ENCODE peak calls at places on chromosomes 16 and 17, in four cellular contexts. H, U, V and Z are unnamed samples.

GRCh38 chr16:22029632-22030031 is 21.7 kb downstream of the MOSMO start:
- DNase-seq in H (no peak), U (no peak), V (no peak), Z (no peak)

GRCh38 chr16:59545666-59546065 is 811.5 kb upstream of the GOT2 start:
- DNase-seq in H (no peak), U (no peak), V (no peak), Z (no peak)

GRCh38 chr16:87543436-87544191 is 50.8 kb upstream of the ZCCHC14 start:
- DNase-seq in H (no peak), U (no peak), V (no peak), Z (no peak)

GRCh38 chr16:85168732-85169256 is 56.5 kb upstream of the CIBAR2 start:
- DNase-seq in H (peak), U (no peak), V (no peak), Z (peak)

GRCh38 chr17:10192963-10193362 is 5.4 kb downstream of the GAS7 start:
- DNase-seq in H (no peak), U (no peak), V (no peak), Z (no peak)

GRCh38 chr17:15364615-15365014 is 23.2 kb upstream of the TEKT3 start:
- DNase-seq in H (no peak), U (no peak), V (no peak), Z (no peak)

GRCh38 chr16:68197250-68197649 is 38.7 kb downstream of the ESRP2 start:
- DNase-seq in H (no peak), U (peak), V (no peak), Z (no peak)

GRCh38 chr17:50725769-50726655 is 6.6 kb downstream of the LUC7L3 start:
- DNase-seq in H (no peak), U (no peak), V (no peak), Z (no peak)

GRCh38 chr16:78485188-78485898 is 385.9 kb downstream of the WWOX start:
- DNase-seq in H (no peak), U (no peak), V (no peak), Z (no peak)

GRCh38 chr17:38848557-38848891 is 5.0 kb downstream of the RPL23 start:
- DNase-seq in H (no peak), U (no peak), V (no peak), Z (no peak)

GRCh38 chr17:39979021-39979660 is 1.5 kb upstream of the PSMD3 start:
- DNase-seq in H (no peak), U (peak), V (no peak), Z (no peak)

GRCh38 chr16:88803264-88803987 is at the start of gene CDT1:
- DNase-seq in H (peak), U (peak), V (no peak), Z (peak)

GRCh38 chr16:89363621-89364393 is 126.6 kb downstream of the ANKRD11 start:
- DNase-seq in H (no peak), U (peak), V (no peak), Z (no peak)

GRCh38 chr17:61514491-61514890 is 62.3 kb downstream of the TBX4 start:
- DNase-seq in H (no peak), U (no peak), V (no peak), Z (no peak)

GRCh38 chr16:12340151-12340733 is 363.7 kb downstream of the SNX29 start:
- DNase-seq in H (no peak), U (peak), V (no peak), Z (no peak)

GRCh38 chr16:68235105-68235881 is 634 bp downstream of the ESRP2 start:
- DNase-seq in H (peak), U (no peak), V (no peak), Z (peak)

GRCh38 chr16:80804451-80805383 is at the start of gene CDYL2:
- DNase-seq in H (no peak), U (no peak), V (no peak), Z (no peak)

GRCh38 chr17:6548034-6548433 is 8.3 kb downstream of the PITPNM3 start:
- DNase-seq in H (no peak), U (no peak), V (no peak), Z (no peak)

GRCh38 chr16:82439678-82440293 is 187.0 kb upstream of the CDH13 start:
- DNase-seq in H (no peak), U (no peak), V (no peak), Z (no peak)

GRCh38 chr17:56913000-56913866 is 616 bp downstream of the TRIM25 start:
- DNase-seq in H (peak), U (no peak), V (no peak), Z (no peak)
- H3K27ac ChIP-seq in H (peak), U (peak), V (no peak), Z (peak)

GRCh38 chr17:36129616-36130015 is 26.0 kb downstream of the CCL4 start:
- DNase-seq in H (no peak), U (no peak), V (no peak), Z (no peak)

GRCh38 chr17:36127199-36127881 is 23.7 kb downstream of the CCL4 start:
- DNase-seq in H (no peak), U (no peak), V (no peak), Z (no peak)

GRCh38 chr17:36128411-36128978 is 24.9 kb downstream of the CCL4 start:
- DNase-seq in H (no peak), U (no peak), V (no peak), Z (no peak)

GRCh38 chr17:36124879-36125824 is 21.5 kb downstream of the CCL4 start:
- DNase-seq in H (no peak), U (peak), V (no peak), Z (no peak)

DNA sequence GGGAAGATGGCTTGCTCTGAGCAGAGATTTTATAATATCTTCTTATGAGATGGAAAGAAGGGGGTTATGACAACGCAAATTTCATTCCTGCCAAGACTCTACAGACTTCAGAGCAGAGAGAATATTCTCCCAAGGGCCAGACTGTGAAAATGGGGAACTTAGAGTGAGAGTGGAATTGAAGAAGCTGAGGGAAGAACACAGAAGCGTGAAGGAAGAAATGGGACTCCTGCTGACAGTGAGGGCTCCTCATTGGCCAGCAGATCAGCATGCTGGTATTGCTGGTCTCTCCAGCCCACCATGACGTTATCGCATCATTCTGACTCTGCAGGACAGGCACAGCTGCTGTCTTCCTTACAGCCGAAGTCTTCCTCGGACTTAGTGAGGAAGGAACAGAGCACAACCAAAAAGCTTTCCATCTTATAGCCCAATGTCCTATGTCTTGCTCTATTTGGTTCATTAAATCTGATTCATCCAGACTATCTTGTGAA is 24.3 kb downstream of the CCL4 start:
- DNase-seq in H (no peak), U (no peak), V (no peak), Z (no peak)
- TF ChIP-seq EP300 in H (no peak), U (no peak), V (no peak), Z (no peak)

GRCh38 chr16:1283996-1284592 is 25.3 kb upstream of the UBE2I start:
- DNase-seq in H (no peak), U (no peak), V (no peak), Z (no peak)

GRCh38 chr16:1286492-1287094 is 22.8 kb upstream of the UBE2I start:
- DNase-seq in H (no peak), U (no peak), V (no peak), Z (no peak)

GRCh38 chr16:1283296-1283695 is 26.1 kb upstream of the UBE2I start:
- DNase-seq in H (no peak), U (no peak), V (no peak), Z (no peak)

GRCh38 chr16:1287982-1288670 is 21.3 kb upstream of the UBE2I start:
- DNase-seq in H (no peak), U (no peak), V (no peak), Z (no peak)

GRCh38 chr16:1285669-1286491 is 23.6 kb upstream of the UBE2I start:
- DNase-seq in H (no peak), U (no peak), V (no peak), Z (no peak)
- TF ChIP-seq CTCF in H (no peak), U (no peak), V (peak), Z (no peak)

DNA sequence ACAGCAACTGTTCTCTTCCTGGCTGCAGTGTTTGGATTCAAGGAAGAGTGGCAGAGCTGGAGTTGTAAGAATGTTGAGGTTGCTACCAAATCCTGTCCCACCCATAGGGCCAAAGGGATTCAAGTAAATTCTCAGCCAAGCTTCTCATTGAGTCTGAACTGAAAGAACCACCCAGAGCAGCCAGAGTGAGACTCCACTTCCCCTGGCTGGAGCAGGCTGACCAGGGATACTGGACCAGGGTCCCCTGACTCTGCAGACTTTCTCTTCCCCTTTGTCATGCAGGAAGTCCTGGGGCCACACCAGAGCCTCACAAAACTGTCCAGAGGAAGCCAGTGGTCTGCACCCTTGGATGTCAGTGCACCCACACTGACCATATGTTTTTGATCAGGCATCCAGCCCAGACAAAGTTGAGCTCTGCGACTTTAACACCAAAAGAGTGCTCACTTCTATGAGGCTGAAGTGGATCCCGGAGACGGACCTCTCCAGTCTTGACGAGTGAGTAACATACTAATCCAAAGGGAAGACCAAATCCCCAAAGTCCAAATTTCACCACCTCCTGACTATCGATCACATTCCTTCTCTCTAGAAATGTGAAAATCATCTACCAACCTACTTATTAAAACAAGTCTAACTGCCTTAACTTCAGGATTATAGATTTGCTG is 4.1 kb downstream of the NXN start:
- DNase-seq in H (no peak), U (no peak), V (no peak), Z (no peak)
- H3K27ac ChIP-seq in H (no peak), U (no peak), V (no peak), Z (no peak)

DNA sequence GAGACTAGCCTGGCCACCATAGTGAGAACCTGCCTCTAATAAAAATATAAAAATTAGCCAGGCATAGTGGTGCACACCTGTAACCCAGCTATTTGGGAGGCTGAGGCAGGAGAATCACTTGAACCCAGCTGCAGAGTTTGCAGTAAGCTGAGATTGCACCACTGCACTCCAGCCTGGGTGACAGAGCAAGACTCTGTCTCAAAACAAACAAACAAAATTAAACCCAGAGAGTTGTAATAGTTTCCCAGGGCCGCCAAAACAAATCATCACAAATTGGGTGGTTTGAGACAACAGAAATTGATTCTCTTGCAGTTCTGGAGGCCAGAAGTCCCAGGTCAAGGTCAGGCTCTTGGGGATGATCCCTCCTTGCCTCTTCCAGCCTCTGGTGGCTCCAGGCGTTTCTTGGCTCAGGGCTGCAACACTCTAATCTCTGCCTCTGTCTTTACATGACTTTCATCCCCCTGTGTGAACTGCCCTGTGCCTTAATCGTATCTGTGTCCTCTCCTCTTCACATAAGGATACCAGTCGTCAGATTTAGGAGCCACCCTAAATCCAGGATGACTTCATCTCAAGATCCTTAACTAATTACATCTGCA is 100.3 kb upstream of the NOL11 start:
- DNase-seq in H (no peak), U (no peak), V (no peak), Z (no peak)
- TF ChIP-seq EP300 in H (no peak), U (no peak), V (no peak), Z (no peak)

GRCh38 chr16:19223235-19223847 is 55.3 kb downstream of the SYT17 start:
- DNase-seq in H (no peak), U (peak), V (peak), Z (no peak)
- TF ChIP-seq CTCF in H (peak), U (peak), V (peak), Z (no peak)

GRCh38 chr17:75731716-75732498 is 10.6 kb downstream of the ITGB4 start:
- DNase-seq in H (no peak), U (no peak), V (no peak), Z (no peak)

GRCh38 chr17:75727391-75727790 is 6.1 kb downstream of the ITGB4 start:
- DNase-seq in H (no peak), U (no peak), V (no peak), Z (no peak)

GRCh38 chr17:75729351-75729750 is 8.1 kb downstream of the ITGB4 start:
- DNase-seq in H (no peak), U (no peak), V (no peak), Z (no peak)

GRCh38 chr17:75731086-75731715 is 9.9 kb downstream of the ITGB4 start:
- DNase-seq in H (no peak), U (no peak), V (no peak), Z (no peak)

GRCh38 chr17:75730065-75730464 is 8.8 kb downstream of the ITGB4 start:
- DNase-seq in H (no peak), U (no peak), V (no peak), Z (no peak)
- H3K27ac ChIP-seq in H (no peak), U (no peak), V (no peak), Z (no peak)

DNA sequence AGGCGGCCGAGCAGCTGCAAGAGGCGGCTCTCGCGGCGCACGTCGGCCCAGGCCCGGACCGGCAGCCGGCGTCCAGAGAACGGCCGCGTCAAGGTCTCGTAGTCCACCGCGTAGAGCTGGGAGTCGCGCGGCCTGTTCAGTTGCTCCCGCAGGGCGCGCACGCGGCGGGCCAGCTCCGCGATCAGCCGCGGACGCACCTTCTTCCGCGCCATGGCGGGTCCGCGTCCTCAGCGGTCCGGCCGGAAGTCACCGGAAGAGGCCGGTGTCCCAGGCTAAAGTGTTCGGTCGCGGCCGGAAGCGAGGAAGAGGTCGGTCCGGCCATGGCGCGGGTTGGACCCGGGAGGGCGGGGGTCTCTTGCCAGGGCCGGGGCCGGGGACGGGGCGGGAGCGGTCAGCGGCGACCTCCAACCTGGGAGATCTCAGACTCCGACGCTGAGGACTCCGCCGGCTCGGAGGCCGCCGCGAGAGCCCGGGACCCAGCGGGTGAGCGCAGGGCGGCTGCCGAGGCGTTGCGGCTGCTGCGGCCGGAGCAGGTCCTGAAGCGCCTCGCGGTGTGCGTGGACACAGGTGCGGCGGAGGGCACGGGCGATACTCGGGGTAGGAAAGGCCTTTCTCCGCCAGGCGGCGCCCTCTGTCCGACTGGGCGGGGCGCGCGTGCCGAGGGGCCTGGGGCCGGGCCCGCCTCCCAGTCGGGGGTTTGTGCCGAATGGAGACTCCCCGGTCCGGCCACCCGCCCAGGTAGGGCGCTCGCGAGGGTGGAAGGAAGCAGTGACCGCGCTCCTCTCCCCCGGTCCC is at the start of gene MRPS34:
- DNase-seq in H (peak), U (peak), V (peak), Z (peak)
- TF ChIP-seq EP300 in H (no peak), U (no peak), V (no peak), Z (no peak)

GRCh38 chr17:81379523-81379942 is 15.7 kb upstream of the BAHCC1 start:
- DNase-seq in H (no peak), U (no peak), V (no peak), Z (no peak)
- TF ChIP-seq CTCF in H (no peak), U (no peak), V (no peak), Z (no peak)